ENCODE peak calls at places on chromosomes 6 and 20, in four cellular contexts. G, Y, J and U are unnamed samples.

GRCh38 chr6:144778773-144779531 is 493.8 kb downstream of the UTRN start:
- DNase-seq in G (no peak), Y (no peak), J (no peak), U (no peak)

GRCh38 chr6:165556116-165556843 is 106.8 kb downstream of the PDE10A start:
- DNase-seq in G (no peak), Y (peak; percentile 89), J (no peak), U (no peak)

GRCh38 chr6:11333292-11333849 is 100.9 kb upstream of the NEDD9 start:
- DNase-seq in G (no peak), Y (peak; percentile 63), J (no peak), U (no peak)

GRCh38 chr6:134517145-134517658 is 199.3 kb upstream of the SGK1 start:
- DNase-seq in G (peak; percentile 63), Y (no peak), J (no peak), U (no peak)

GRCh38 chr6:36804549-36804948 is 34.7 kb downstream of the CPNE5 start:
- DNase-seq in G (no peak), Y (no peak), J (no peak), U (no peak)

GRCh38 chr6:133115960-133116359 is 125.2 kb upstream of the EYA4 start:
- DNase-seq in G (no peak), Y (no peak), J (no peak), U (no peak)

GRCh38 chr6:129683606-129684322 is 26.2 kb downstream of the ARHGAP18 start:
- DNase-seq in G (peak; percentile 92), Y (no peak), J (peak; percentile 75), U (no peak)

GRCh38 chr6:63634630-63635029 is 972 bp upstream of the PHF3 start:
- DNase-seq in G (no peak), Y (no peak), J (no peak), U (no peak)

GRCh38 chr20:51775241-51775640 is 7.1 kb upstream of the ATP9A start:
- DNase-seq in G (no peak), Y (no peak), J (no peak), U (no peak)

GRCh38 chr20:56001106-56001785 is 4.1 kb downstream of the CBLN4 start:
- DNase-seq in G (no peak), Y (no peak), J (no peak), U (no peak)

GRCh38 chr6:45148278-45148677 is 179.9 kb upstream of the RUNX2 start:
- DNase-seq in G (peak; percentile 13), Y (no peak), J (no peak), U (no peak)

GRCh38 chr20:37393863-37394542 is 48.1 kb downstream of the SRC start:
- DNase-seq in G (no peak), Y (no peak), J (no peak), U (peak; percentile 92)

GRCh38 chr6:153214439-153214838 is 83.4 kb upstream of the RGS17 start:
- DNase-seq in G (no peak), Y (no peak), J (no peak), U (no peak)

GRCh38 chr6:143405381-143406154 is 44.9 kb downstream of the ADAT2 start:
- DNase-seq in G (peak; percentile 76), Y (no peak), J (no peak), U (no peak)

GRCh38 chr20:38728237-38728761 is 4.0 kb downstream of the SLC32A1 start:
- DNase-seq in G (no peak), Y (no peak), J (no peak), U (no peak)

GRCh38 chr20:5153152-5153467 is 26.3 kb downstream of the CDS2 start:
- DNase-seq in G (no peak), Y (no peak), J (no peak), U (no peak)

GRCh38 chr6:138115191-138115590 is 8.0 kb upstream of the PERP start:
- DNase-seq in G (no peak), Y (peak; percentile 20), J (no peak), U (no peak)